ENCODE peak calls at places on chromosomes 7 and 10, in six cellular contexts. U, Z, R, J, W and L are unnamed samples.

GRCh38 chr7:42931447-42931833 is 534 bp downstream of the PSMA2 start:
- DNase-seq in U (no peak), Z (no peak), R (no peak), J (no peak), W (no peak), L (no peak)

GRCh38 chr7:138890782-138891445 is 90.3 kb downstream of the KIAA1549 start:
- DNase-seq in U (no peak), Z (no peak), R (no peak), J (peak; percentile 15), W (no peak), L (no peak)

GRCh38 chr7:28784166-28784870 is 173.8 kb downstream of the TRIL start:
- DNase-seq in U (no peak), Z (no peak), R (peak; percentile 11), J (no peak), W (no peak), L (no peak)

GRCh38 chr10:59373071-59373470 is 10.7 kb upstream of the FAM13C start:
- DNase-seq in U (no peak), Z (no peak), R (no peak), J (no peak), W (no peak), L (no peak)

GRCh38 chr10:126097558-126098215 is 201.3 kb downstream of the FANK1 start:
- DNase-seq in U (no peak), Z (no peak), R (no peak), J (no peak), W (no peak), L (no peak)

GRCh38 chr10:35200487-35200886 is 73.8 kb downstream of the CREM start:
- DNase-seq in U (no peak), Z (no peak), R (no peak), J (no peak), W (no peak), L (no peak)

GRCh38 chr7:91504919-91505318 is 240.7 kb downstream of the FZD1 start:
- DNase-seq in U (no peak), Z (no peak), R (no peak), J (no peak), W (no peak), L (no peak)

GRCh38 chr7:135240446-135240845 is 6.8 kb downstream of the STRA8 start:
- DNase-seq in U (no peak), Z (no peak), R (no peak), J (no peak), W (no peak), L (no peak)

GRCh38 chr7:91068136-91068795 is 196.0 kb upstream of the FZD1 start:
- DNase-seq in U (no peak), Z (no peak), R (no peak), J (no peak), W (no peak), L (no peak)

GRCh38 chr7:40802497-40802896 is 667.7 kb downstream of the SUGCT start:
- DNase-seq in U (no peak), Z (no peak), R (no peak), J (no peak), W (no peak), L (no peak)

GRCh38 chr7:78760620-78761355 is 692.7 kb downstream of the MAGI2 start:
- DNase-seq in U (no peak), Z (no peak), R (no peak), J (no peak), W (no peak), L (no peak)

GRCh38 chr7:135774284-135774683 is 25.7 kb upstream of the FAM180A start:
- DNase-seq in U (peak; percentile 58), Z (no peak), R (no peak), J (no peak), W (no peak), L (no peak)

GRCh38 chr10:48568131-48568530 is 36.7 kb downstream of the ARHGAP22 start:
- DNase-seq in U (no peak), Z (no peak), R (no peak), J (no peak), W (no peak), L (no peak)

DNA sequence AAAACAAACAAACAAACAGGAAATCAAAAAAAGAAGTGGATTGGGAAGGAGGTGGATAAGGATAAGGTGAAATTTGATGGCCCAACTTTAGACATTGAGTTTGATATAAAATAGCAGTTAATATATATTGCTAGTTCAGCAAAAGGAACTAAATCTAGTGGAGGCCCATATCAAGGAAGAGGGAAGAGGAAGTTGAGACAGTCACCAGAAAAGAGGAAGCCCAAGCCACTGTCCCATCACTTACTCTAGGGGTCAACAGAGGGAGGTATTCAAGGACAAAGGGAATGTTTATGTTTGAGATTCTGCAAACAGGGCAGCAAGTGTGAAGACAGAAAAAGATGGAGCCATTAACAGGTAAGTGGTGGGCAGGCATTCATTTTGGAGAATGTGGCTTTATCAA is 3.7 kb downstream of the LAMTOR4 start:
- DNase-seq in U (no peak), Z (no peak), R (no peak), J (no peak), W (peak; percentile 52), L (no peak)
- H3K4me1 ChIP-seq in U (peaks cover 34% of the 10 kb centered on the region), Z (peaks cover 21% of the 10 kb centered on the region), R (peaks cover 3% of the 10 kb centered on the region), J (peaks cover 3% of the 10 kb centered on the region), W (peaks cover 42% of the 10 kb centered on the region), L (peaks cover 14% of the 10 kb centered on the region)

GRCh38 chr10:11295492-11295891 is 277.8 kb downstream of the CELF2 start:
- DNase-seq in U (no peak), Z (no peak), R (no peak), J (no peak), W (no peak), L (no peak)

GRCh38 chr10:11298116-11298515 is 280.4 kb downstream of the CELF2 start:
- DNase-seq in U (no peak), Z (no peak), R (no peak), J (no peak), W (no peak), L (no peak)

GRCh38 chr10:11294831-11295230 is 277.2 kb downstream of the CELF2 start:
- DNase-seq in U (no peak), Z (no peak), R (no peak), J (no peak), W (no peak), L (no peak)

GRCh38 chr10:11299125-11299524 is 281.5 kb downstream of the CELF2 start:
- DNase-seq in U (no peak), Z (no peak), R (no peak), J (no peak), W (no peak), L (no peak)

GRCh38 chr10:11297136-11297535 is 279.5 kb downstream of the CELF2 start:
- DNase-seq in U (no peak), Z (no peak), R (no peak), J (no peak), W (no peak), L (no peak)
- TF ChIP-seq CTCF in U (no peak), Z (no peak), R (no peak), J (no peak), W (no peak), L (no peak)

DNA sequence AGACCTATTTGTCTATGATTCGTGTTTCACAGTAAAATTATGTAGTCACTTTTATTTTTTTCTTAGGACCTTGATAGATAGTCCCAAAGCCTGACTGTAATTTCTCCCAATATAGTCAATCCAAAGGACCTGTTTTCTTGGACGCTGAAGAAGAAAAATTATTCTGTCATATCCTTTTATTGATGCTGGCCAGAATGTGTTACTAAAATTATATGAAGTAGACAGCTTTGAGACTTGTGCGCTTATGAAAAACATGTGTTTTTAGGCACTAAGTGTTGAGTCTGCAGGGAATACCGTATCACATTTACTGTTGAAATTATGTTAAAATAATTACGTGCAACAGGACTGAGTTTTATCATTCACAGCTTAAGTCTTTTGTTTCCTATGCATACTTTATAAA is 17.9 kb downstream of the TES start:
- DNase-seq in U (no peak), Z (no peak), R (no peak), J (no peak), W (no peak), L (no peak)
- H3K27ac ChIP-seq in U (no peak overlapping the region), Z (peak overlapping the region; percentile 93), R (no peak overlapping the region), J (no peak overlapping the region), W (no peak overlapping the region), L (peak overlapping the region; percentile 35)

DNA sequence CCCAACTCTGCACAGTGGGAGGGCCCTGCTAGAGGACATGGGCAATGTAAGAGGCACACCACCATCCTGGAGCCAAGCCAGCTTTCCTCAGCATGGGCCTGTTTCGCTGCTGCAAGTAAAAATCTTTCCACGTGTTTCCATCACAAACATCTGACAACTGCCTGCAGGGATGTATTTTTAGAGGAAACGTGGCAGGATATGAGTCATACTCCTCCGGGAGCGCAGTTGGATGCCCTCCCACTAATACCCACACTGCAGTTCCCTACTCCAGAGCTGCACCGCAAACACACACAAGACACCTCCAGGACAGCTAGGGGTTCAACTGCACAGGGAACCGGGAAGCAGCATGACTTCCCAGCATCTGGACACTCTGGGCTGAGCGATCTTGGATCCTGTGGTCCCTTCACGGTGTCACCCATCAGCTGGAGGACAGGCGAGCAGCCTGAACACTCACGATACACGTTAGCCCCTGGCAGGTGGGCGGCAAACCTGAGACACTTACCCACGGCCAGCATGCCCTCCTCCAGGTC is 26.1 kb downstream of the PLAC9 start:
- DNase-seq in U (peak; percentile 59), Z (peak; percentile 96), R (no peak), J (peak; percentile 77), W (peak; percentile 72), L (peak; percentile 33)
- H3K4me1 ChIP-seq in U (peaks cover under 1% of the 10 kb centered on the region), Z (peaks cover 31% of the 10 kb centered on the region), R (peaks cover 6% of the 10 kb centered on the region), J (peaks cover 11% of the 10 kb centered on the region), W (peaks cover 17% of the 10 kb centered on the region), L (peaks cover 82% of the 10 kb centered on the region)

GRCh38 chr7:25180592-25180923 is 47.7 kb downstream of the NPVF start:
- DNase-seq in U (no peak), Z (no peak), R (no peak), J (no peak), W (no peak), L (no peak)
- TF ChIP-seq CTCF in U (no peak), Z (no peak), R (no peak), J (no peak), W (no peak), L (no peak)

GRCh38 chr7:52959878-52960660 is 75.4 kb upstream of the POM121L12 start:
- DNase-seq in U (no peak), Z (no peak), R (no peak), J (no peak), W (no peak), L (no peak)

GRCh38 chr7:52956379-52956915 is 79.0 kb upstream of the POM121L12 start:
- DNase-seq in U (no peak), Z (no peak), R (no peak), J (no peak), W (no peak), L (no peak)

GRCh38 chr7:52958621-52959140 is 76.8 kb upstream of the POM121L12 start:
- DNase-seq in U (no peak), Z (no peak), R (no peak), J (no peak), W (no peak), L (no peak)

GRCh38 chr7:52959336-52959735 is 76.1 kb upstream of the POM121L12 start:
- DNase-seq in U (no peak), Z (no peak), R (no peak), J (no peak), W (no peak), L (no peak)

DNA sequence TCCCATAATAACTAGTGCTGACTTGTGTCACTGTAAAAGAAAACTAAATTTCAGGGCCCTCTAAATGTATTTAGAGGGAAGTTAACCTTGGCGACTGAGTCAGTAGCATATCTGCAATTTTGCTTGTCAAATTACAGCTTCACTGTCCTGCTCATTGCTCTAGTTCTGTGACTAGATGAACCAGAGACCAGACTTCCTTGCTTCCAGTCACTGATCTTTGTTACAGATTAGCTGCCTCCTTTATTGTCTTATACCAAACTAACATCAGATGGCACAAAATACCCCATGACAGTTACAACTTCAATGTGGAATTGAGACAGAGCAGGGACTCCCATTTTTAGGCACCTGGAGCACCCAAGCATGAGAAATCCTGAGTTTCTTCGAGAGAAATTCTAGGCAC is 79.9 kb upstream of the POM121L12 start:
- DNase-seq in U (no peak), Z (no peak), R (no peak), J (no peak), W (no peak), L (no peak)
- H3K27ac ChIP-seq in U (no peak overlapping the region), Z (no peak overlapping the region), R (no peak overlapping the region), J (no peak overlapping the region), W (no peak overlapping the region), L (no peak overlapping the region)